ENCODE peak calls at places on chromosomes 11 and 22, in four cellular contexts. One of them, this sample, is unnamed.

GRCh38 chr22:28188480-28188879 is 269.4 kb upstream of the PITPNB start:
- DNase-seq in NCI-H1092: no peak
- DNase-seq in activated naive CD8-positive, alpha-beta T cell treated with anti-CD3 and anti-CD28 coated beads, Interleukin-2, amount 50 U/mL, for 24 hours: no peak
- DNase-seq in GM12865: no peak
- DNase-seq in this sample: no peak

GRCh38 chr22:22433770-22434169 is 74.8 kb downstream of the ZNF280B start:
- DNase-seq in GM12865: no peak
- DNase-seq in activated naive CD8-positive, alpha-beta T cell treated with anti-CD3 and anti-CD28 coated beads, Interleukin-2, amount 50 U/mL, for 24 hours: no peak
- DNase-seq in NCI-H1092: no peak
- DNase-seq in this sample: no peak

GRCh38 chr22:23121026-23121823 is 20.6 kb downstream of the RSPH14 start:
- DNase-seq in GM12865: no peak
- DNase-seq in NCI-H1092: no peak
- DNase-seq in activated naive CD8-positive, alpha-beta T cell treated with anti-CD3 and anti-CD28 coated beads, Interleukin-2, amount 50 U/mL, for 24 hours: no peak
- DNase-seq in this sample: no peak

GRCh38 chr11:96260067-96260511 is 82.9 kb downstream of the MAML2 start:
- DNase-seq in GM12865: no peak
- DNase-seq in NCI-H1092: no peak
- DNase-seq in activated naive CD8-positive, alpha-beta T cell treated with anti-CD3 and anti-CD28 coated beads, Interleukin-2, amount 50 U/mL, for 24 hours: no peak
- DNase-seq in this sample: no peak

GRCh38 chr11:82722236-82722635 is 11.4 kb downstream of the FAM181B start:
- DNase-seq in NCI-H1092: no peak
- DNase-seq in activated naive CD8-positive, alpha-beta T cell treated with anti-CD3 and anti-CD28 coated beads, Interleukin-2, amount 50 U/mL, for 24 hours: no peak
- DNase-seq in GM12865: no peak
- DNase-seq in this sample: no peak

GRCh38 chr11:114291381-114291780 is 4.8 kb upstream of the NNMT start:
- DNase-seq in NCI-H1092: no peak
- DNase-seq in activated naive CD8-positive, alpha-beta T cell treated with anti-CD3 and anti-CD28 coated beads, Interleukin-2, amount 50 U/mL, for 24 hours: no peak
- DNase-seq in GM12865: no peak
- DNase-seq in this sample: no peak

GRCh38 chr11:14075118-14075601 is 112.6 kb downstream of the SPON1 start:
- DNase-seq in GM12865: no peak
- DNase-seq in activated naive CD8-positive, alpha-beta T cell treated with anti-CD3 and anti-CD28 coated beads, Interleukin-2, amount 50 U/mL, for 24 hours: peak
- DNase-seq in NCI-H1092: no peak
- DNase-seq in this sample: peak

GRCh38 chr11:76860539-76861475 is at the start of gene ACER3:
- DNase-seq in NCI-H1092: peak
- DNase-seq in activated naive CD8-positive, alpha-beta T cell treated with anti-CD3 and anti-CD28 coated beads, Interleukin-2, amount 50 U/mL, for 24 hours: peak
- DNase-seq in GM12865: peak
- DNase-seq in this sample: peak

GRCh38 chr11:38593649-38594048 is 1995.6 kb upstream of the RAG2 start:
- DNase-seq in GM12865: no peak
- DNase-seq in activated naive CD8-positive, alpha-beta T cell treated with anti-CD3 and anti-CD28 coated beads, Interleukin-2, amount 50 U/mL, for 24 hours: no peak
- DNase-seq in NCI-H1092: no peak
- DNase-seq in this sample: no peak

GRCh38 chr11:132251095-132251494 is 880.7 kb downstream of the NTM start:
- DNase-seq in GM12865: no peak
- DNase-seq in NCI-H1092: no peak
- DNase-seq in activated naive CD8-positive, alpha-beta T cell treated with anti-CD3 and anti-CD28 coated beads, Interleukin-2, amount 50 U/mL, for 24 hours: no peak
- DNase-seq in this sample: no peak

This sample was measured in stimulated activated CD4-positive, alpha-beta T cell treated with anti-CD3 and anti-CD28 coated beads, Interleukin-1b, Interleukin-23, amount 100 ng/mL, for 48 hours.